ENCODE peak calls at places on chromosomes 12 and 14, in nine cellular contexts. I is NCI-H2029 treated with DMSO at 0.1 percent for 48 hours, T is amygdala, G is GM23248, Y is AG04449, L is T-helper 17 cell, F is RPMI7951, H is NCI-H524, K is dermis microvascular lymphatic vessel endothelial cell. J is an unnamed sample.

GRCh38 chr12:88715673-88716072 is 135.4 kb upstream of the KITLG start:
- DNase-seq in I (no peak), T (no peak), G (no peak), Y (no peak), L (no peak), F (no peak), H (no peak), K (peak; percentile 47), J (no peak)

GRCh38 chr12:91991397-91992187 is 154.1 kb downstream of the BTG1 start:
- DNase-seq in I (no peak), T (no peak), G (no peak), Y (no peak), L (no peak), F (no peak), H (no peak), K (peak; percentile 65), J (no peak)

GRCh38 chr14:103118019-103118662 is 5.1 kb upstream of the TNFAIP2 start:
- DNase-seq in I (no peak), T (no peak), G (peak; percentile 28), Y (no peak), L (no peak), F (no peak), H (no peak), K (peak; percentile 72), J (no peak)

GRCh38 chr14:23402296-23403138 is 5.6 kb downstream of the MYH6 start:
- DNase-seq in I (no peak), T (no peak), G (peak; percentile 13), Y (no peak), L (no peak), F (peak; percentile 2), H (no peak), K (no peak), J (no peak)

GRCh38 chr12:104596128-104596799 is 139.5 kb downstream of the CHST11 start:
- DNase-seq in I (no peak), T (no peak), G (peak; percentile 96), Y (peak; percentile 71), L (no peak), F (peak; percentile 96), H (no peak), K (no peak), J (no peak)

GRCh38 chr14:39593339-39593738 is 161.1 kb upstream of the FBXO33 start:
- DNase-seq in I (no peak), T (no peak), G (no peak), Y (no peak), L (no peak), F (no peak), H (no peak), K (no peak), J (no peak)

GRCh38 chr14:53932966-53933365 is 23.7 kb downstream of the BMP4 start:
- DNase-seq in I (no peak), T (no peak), G (no peak), Y (no peak), L (no peak), F (no peak), H (no peak), K (peak; percentile 77), J (no peak)

GRCh38 chr14:69693145-69693544 is 73.8 kb upstream of the SRSF5 start:
- DNase-seq in I (peak; percentile 51), T (no peak), G (no peak), Y (no peak), L (no peak), F (no peak), H (peak; percentile 100), K (peak; percentile 65), J (no peak)

GRCh38 chr12:49066120-49066519 is 3.7 kb downstream of the RHEBL1 start:
- DNase-seq in I (no peak), T (no peak), G (no peak), Y (no peak), L (no peak), F (no peak), H (no peak), K (no peak), J (no peak)

J was measured in RWPE1.